ENCODE peak calls at places on chromosome 18, in seven cellular contexts. O, M, Y, U, X, D and S are unnamed samples.

GRCh38 chr18:31591628-31592027 is at the start of gene TTR:
- DNase-seq in Y (no peak), U (no peak), O (no peak), D (no peak), M (no peak), X (no peak), S (no peak)

GRCh38 chr18:46502444-46502843 is 154.6 kb downstream of the LOXHD1 start:
- DNase-seq in Y (no peak), D (no peak), U (no peak), M (no peak), X (no peak), O (no peak), S (no peak)

GRCh38 chr18:34491719-34492118 is 218.4 kb upstream of the DTNA start:
- DNase-seq in Y (no peak), D (no peak), O (no peak), X (no peak), M (peak; percentile 49), U (no peak), S (no peak)

GRCh38 chr18:50571606-50572005 is 11.7 kb downstream of the MAPK4 start:
- DNase-seq in X (no peak), Y (no peak), U (no peak), D (no peak), M (no peak), O (no peak), S (no peak)

GRCh38 chr18:10926565-10927194 is 222.7 kb downstream of the PIEZO2 start:
- DNase-seq in Y (no peak), U (no peak), X (no peak), O (no peak), D (no peak), M (no peak), S (no peak)

GRCh38 chr18:3710712-3711269 is 260.8 kb downstream of the TGIF1 start:
- DNase-seq in U (no peak), Y (no peak), O (peak; percentile 70), D (peak; percentile 31), X (no peak), M (peak; percentile 23), S (no peak)

GRCh38 chr18:79625924-79626561 is 53.6 kb upstream of the CTDP1 start:
- DNase-seq in U (no peak), O (no peak), X (no peak), M (no peak), D (no peak), Y (no peak), S (no peak)

GRCh38 chr18:10797882-10798281 is 272.1 kb downstream of the NAPG start:
- DNase-seq in M (peak; percentile 52), Y (no peak), U (no peak), X (no peak), O (no peak), D (no peak), S (no peak)

GRCh38 chr18:4270016-4270415 is 185.1 kb downstream of the DLGAP1 start:
- DNase-seq in O (no peak), D (no peak), U (no peak), Y (no peak), M (no peak), X (no peak), S (no peak)

GRCh38 chr18:70165936-70166335 is 39.6 kb downstream of the RTTN start:
- DNase-seq in M (no peak), Y (no peak), U (no peak), X (no peak), D (no peak), O (no peak), S (no peak)